ENCODE peak calls at places on chromosomes 4 and X, in four cellular contexts. One of them, this sample, is unnamed.

GRCh38 chr4:40325406-40326019 is 9.6 kb upstream of the CHRNA9 start:
- DNase-seq in AG04450: peak
- DNase-seq in endothelial cell of umbilical vein: peak
- DNase-seq in fibroblast of lung: peak
- DNase-seq in this sample: peak

GRCh38 chr4:40253906-40254305 is 57.1 kb downstream of the RHOH start:
- DNase-seq in fibroblast of lung: peak
- DNase-seq in endothelial cell of umbilical vein: no peak
- DNase-seq in AG04450: no peak
- DNase-seq in this sample: no peak

GRCh38 chr4:184450045-184450444 is 24.3 kb downstream of the IRF2 start:
- DNase-seq in endothelial cell of umbilical vein: peak
- DNase-seq in AG04450: peak
- DNase-seq in fibroblast of lung: peak
- DNase-seq in this sample: peak

GRCh38 chr4:39205000-39205399 is 22.7 kb downstream of the WDR19 start:
- DNase-seq in endothelial cell of umbilical vein: peak
- DNase-seq in fibroblast of lung: no peak
- DNase-seq in AG04450: no peak
- DNase-seq in this sample: no peak

GRCh38 chr4:88341227-88342192 is 37.1 kb upstream of the HERC6 start:
- DNase-seq in fibroblast of lung: peak
- DNase-seq in AG04450: peak
- DNase-seq in endothelial cell of umbilical vein: peak
- DNase-seq in this sample: peak

GRCh38 chrX:7133036-7133412 is 14.5 kb upstream of the STS start:
- DNase-seq in fibroblast of lung: no peak
- DNase-seq in endothelial cell of umbilical vein: peak
- DNase-seq in AG04450: no peak
- DNase-seq in this sample: peak

GRCh38 chr4:174084981-174085380 is 198.5 kb downstream of the FBXO8 start:
- DNase-seq in fibroblast of lung: no peak
- DNase-seq in AG04450: no peak
- DNase-seq in endothelial cell of umbilical vein: no peak
- DNase-seq in this sample: no peak

GRCh38 chr4:56129431-56129861 is 180.7 kb downstream of the CEP135 start:
- DNase-seq in endothelial cell of umbilical vein: no peak
- DNase-seq in fibroblast of lung: no peak
- DNase-seq in AG04450: no peak
- DNase-seq in this sample: no peak

GRCh38 chr4:687975-688694 is 816 bp downstream of the SLC49A3 start:
- DNase-seq in endothelial cell of umbilical vein: no peak
- DNase-seq in fibroblast of lung: no peak
- DNase-seq in AG04450: no peak
- DNase-seq in this sample: no peak

GRCh38 chr4:15515106-15515505 is 45.4 kb downstream of the CC2D2A start:
- DNase-seq in AG04450: no peak
- DNase-seq in endothelial cell of umbilical vein: peak
- DNase-seq in fibroblast of lung: no peak
- DNase-seq in this sample: peak

GRCh38 chrX:150310881-150311280 is 52.2 kb upstream of the MAMLD1 start:
- DNase-seq in fibroblast of lung: no peak
- DNase-seq in AG04450: no peak
- DNase-seq in endothelial cell of umbilical vein: no peak
- DNase-seq in this sample: no peak

GRCh38 chrX:136273986-136274385 is 22.8 kb upstream of the MAP7D3 start:
- DNase-seq in endothelial cell of umbilical vein: no peak
- DNase-seq in AG04450: no peak
- DNase-seq in fibroblast of lung: no peak
- DNase-seq in this sample: no peak